ENCODE peak calls at places on chromosome 2, in nine cellular contexts. L, U, N, Q, J, X, E, B and I are unnamed samples.

GRCh38 chr2:233689498-233689897 is 3.2 kb upstream of the UGT1A6 start:
- DNase-seq in L (no peak), U (no peak), N (no peak), Q (peak; percentile 57), J (no peak), X (no peak), E (no peak), B (no peak), I (no peak)

GRCh38 chr2:9261231-9261883 is 54.7 kb downstream of the ASAP2 start:
- DNase-seq in L (no peak), U (peak; percentile 27), N (peak; percentile 85), Q (no peak), J (no peak), X (no peak), E (no peak), B (no peak), I (no peak)

GRCh38 chr2:26561918-26562810 is 79.0 kb downstream of the CIB4 start:
- DNase-seq in L (peak; percentile 78), U (peak; percentile 61), N (peak; percentile 70), Q (peak; percentile 72), J (peak; percentile 61), X (no peak), E (peak; percentile 45), B (peak; percentile 77), I (no peak)

GRCh38 chr2:159516241-159516758 is 100.0 kb downstream of the BAZ2B start:
- DNase-seq in L (no peak), U (peak; percentile 23), N (no peak), Q (no peak), J (peak; percentile 35), X (no peak), E (peak; percentile 78), B (no peak), I (no peak)

GRCh38 chr2:121368841-121369240 is 83.8 kb upstream of the TFCP2L1 start:
- DNase-seq in L (no peak), U (no peak), N (no peak), Q (no peak), J (no peak), X (no peak), E (no peak), B (no peak), I (no peak)

GRCh38 chr2:102277202-102277700 is 34.1 kb upstream of the IL1RL1 start:
- DNase-seq in L (no peak), U (no peak), N (no peak), Q (no peak), J (no peak), X (no peak), E (no peak), B (no peak), I (no peak)

GRCh38 chr2:122363885-122364284 is 608.4 kb downstream of the TSN start:
- DNase-seq in L (no peak), U (no peak), N (no peak), Q (no peak), J (no peak), X (no peak), E (no peak), B (no peak), I (no peak)

GRCh38 chr2:50241292-50241691 is 790.6 kb downstream of the NRXN1 start:
- DNase-seq in L (no peak), U (no peak), N (no peak), Q (no peak), J (no peak), X (no peak), E (no peak), B (no peak), I (no peak)

GRCh38 chr2:168699834-168700417 is 102.5 kb upstream of the NOSTRIN start:
- DNase-seq in L (no peak), U (peak; percentile 88), N (peak; percentile 97), Q (peak; percentile 72), J (peak; percentile 29), X (no peak), E (no peak), B (no peak), I (no peak)

GRCh38 chr2:111534816-111535803 is 348.9 kb downstream of the ANAPC1 start:
- DNase-seq in L (no peak), U (peak; percentile 37), N (peak; percentile 65), Q (no peak), J (peak; percentile 83), X (no peak), E (no peak), B (no peak), I (no peak)

GRCh38 chr2:26562811-26563645 is 78.1 kb downstream of the CIB4 start:
- DNase-seq in L (no peak), U (peak; percentile 36), N (peak; percentile 68), Q (peak; percentile 83), J (no peak), X (no peak), E (peak; percentile 29), B (peak; percentile 50), I (no peak)

GRCh38 chr2:37388074-37388473 is 43.6 kb downstream of the QPCT start:
- DNase-seq in L (no peak), U (no peak), N (no peak), Q (no peak), J (no peak), X (no peak), E (no peak), B (no peak), I (no peak)

GRCh38 chr2:42060028-42060427 is 12.2 kb downstream of the PKDCC start:
- DNase-seq in L (no peak), U (no peak), N (no peak), Q (no peak), J (no peak), X (no peak), E (no peak), B (peak; percentile 41), I (no peak)

GRCh38 chr2:201266629-201267028 is 6.3 kb downstream of the CASP8 start:
- DNase-seq in L (no peak), U (no peak), N (no peak), Q (no peak), J (no peak), X (no peak), E (no peak), B (no peak), I (no peak)

GRCh38 chr2:107592225-107592624 is 234.5 kb upstream of the RGPD4 start:
- DNase-seq in L (no peak), U (no peak), N (no peak), Q (no peak), J (no peak), X (no peak), E (no peak), B (no peak), I (no peak)

DNA sequence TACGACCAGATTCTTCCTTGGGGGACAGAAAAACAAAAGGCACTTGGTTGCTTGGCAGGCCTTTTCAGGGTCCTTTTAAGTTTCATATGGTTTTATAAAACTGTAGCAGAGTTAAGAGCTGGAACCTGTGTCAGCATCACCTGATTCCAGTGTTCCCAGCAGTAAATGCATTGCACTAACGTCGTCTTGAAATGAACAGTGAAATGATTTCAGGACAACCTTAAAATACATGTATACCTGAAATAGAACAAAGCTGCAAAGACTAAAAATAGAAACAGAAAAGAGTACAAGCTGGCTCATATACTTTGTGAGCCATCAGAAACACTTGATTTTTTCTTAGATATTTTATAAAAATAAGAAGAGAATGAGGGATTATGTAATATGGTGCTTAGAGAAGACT is 51.9 kb downstream of the ACSL3 start:
- DNase-seq in L (no peak), U (no peak), N (no peak), Q (no peak), J (no peak), X (no peak), E (no peak), B (no peak), I (no peak)
- H3K4me3 ChIP-seq in L (no peak overlapping the region), U (no peak overlapping the region), N (no peak overlapping the region), Q (no peak overlapping the region), J (no peak overlapping the region), X (no peak overlapping the region), E (no peak overlapping the region), B (no peak overlapping the region), I (no peak overlapping the region)

GRCh38 chr2:191486584-191487320 is 191.2 kb upstream of the NABP1 start:
- DNase-seq in L (no peak), U (peak; percentile 11), N (no peak), Q (no peak), J (no peak), X (peak; percentile 39), E (peak; percentile 84), B (no peak), I (no peak)
- H3K27ac ChIP-seq in L (no peak overlapping the region), U (no peak overlapping the region), N (no peak overlapping the region), Q (no peak overlapping the region), J (no peak overlapping the region), X (peak overlapping the region; percentile 56), E (peak overlapping the region; percentile 32), B (no peak overlapping the region), I (no peak overlapping the region)

GRCh38 chr2:183112575-183112974 is 11.7 kb upstream of the NUP35 start:
- DNase-seq in L (no peak), U (no peak), N (no peak), Q (no peak), J (no peak), X (no peak), E (no peak), B (no peak), I (no peak)
- TF ChIP-seq POLR2AphosphoS5 in L (no peak), U (no peak), N (no peak), Q (no peak), J (no peak), X (no peak), E (no peak), B (no peak), I (no peak)

GRCh38 chr2:222300725-222301295 is 2.0 kb upstream of the PAX3 start:
- DNase-seq in L (no peak), U (no peak), N (no peak), Q (no peak), J (no peak), X (no peak), E (no peak), B (peak; percentile 47), I (no peak)

GRCh38 chr2:222299926-222300724 is 1.3 kb upstream of the PAX3 start:
- DNase-seq in L (no peak), U (no peak), N (no peak), Q (no peak), J (no peak), X (no peak), E (no peak), B (no peak), I (no peak)

GRCh38 chr2:222302178-222303018 is 3.6 kb upstream of the PAX3 start:
- DNase-seq in L (no peak), U (no peak), N (no peak), Q (no peak), J (no peak), X (no peak), E (no peak), B (peak; percentile 59), I (no peak)

GRCh38 chr2:222303045-222303827 is 4.4 kb upstream of the PAX3 start:
- DNase-seq in L (no peak), U (no peak), N (no peak), Q (no peak), J (no peak), X (no peak), E (no peak), B (no peak), I (no peak)

DNA sequence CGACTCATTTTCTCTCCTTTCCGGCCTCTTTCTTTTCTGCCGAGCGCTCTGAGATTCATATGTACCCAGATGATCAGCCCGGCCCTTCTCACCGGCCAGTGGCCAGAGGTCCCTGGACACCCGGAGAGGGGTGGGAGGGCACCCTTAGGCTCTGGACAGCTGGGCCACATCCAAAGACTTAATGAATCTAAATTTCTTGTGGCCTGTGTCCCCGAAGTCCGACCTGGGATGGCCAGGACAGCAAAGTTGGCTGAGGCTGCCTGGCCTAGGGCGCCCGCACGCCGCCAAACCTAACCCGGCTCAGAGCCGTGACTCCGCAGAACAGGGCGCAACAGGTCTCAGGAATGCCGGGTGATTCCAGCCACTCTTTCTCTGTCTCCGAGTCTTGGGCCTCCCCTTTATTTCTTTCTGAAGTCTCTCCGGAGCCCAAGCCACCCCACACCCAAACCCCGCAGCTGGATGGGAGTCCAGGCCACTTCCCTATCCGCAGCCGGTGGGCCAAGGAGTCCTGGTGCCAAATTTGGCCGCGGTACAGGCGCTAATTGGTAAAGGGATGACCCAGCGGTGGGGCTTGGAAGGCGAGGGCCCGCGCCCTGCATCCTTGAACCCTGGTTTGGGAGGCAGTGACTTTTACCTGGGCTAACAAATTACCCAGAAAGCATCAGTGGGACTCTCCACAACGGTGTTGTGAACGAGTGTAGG is 2.6 kb upstream of the PAX3 start:
- DNase-seq in L (no peak), U (no peak), N (no peak), Q (no peak), J (no peak), X (no peak), E (no peak), B (peak; percentile 71), I (no peak)
- H3K4me3 ChIP-seq in L (no peak overlapping the region), U (no peak overlapping the region), N (no peak overlapping the region), Q (no peak overlapping the region), J (no peak overlapping the region), X (no peak overlapping the region), E (no peak overlapping the region), B (no peak overlapping the region), I (no peak overlapping the region)